ENCODE peak calls at places on chromosome 5, in eight cellular contexts. B is Caco-2; Q is AG09309; Z is cardiac fibroblast; K is stimulated activated CD4-positive, alpha-beta T cell treated with anti-CD3 and anti-CD28 coated beads, Interleukin-1b, Interleukin-23, amount 100 ng/mL, for 4 hours; F is activated CD4-positive, alpha-beta T cell treated with anti-CD3 and anti-CD28 coated beads for 1 hour; A is T-helper 17 cell; Y is neural crest cell. X is an unnamed sample.

GRCh38 chr5:34524123-34524522 is 132.0 kb upstream of the RAI14 start:
- DNase-seq in B (no peak), Q (peak), Z (peak), K (no peak), F (no peak), A (no peak), Y (no peak), X (no peak)

GRCh38 chr5:6201626-6202025 is 176.7 kb downstream of the MED10 start:
- DNase-seq in B (no peak), Q (no peak), Z (peak), K (no peak), F (no peak), A (no peak), Y (no peak), X (no peak)

GRCh38 chr5:10645671-10646070 is 81.8 kb downstream of the ANKRD33B start:
- DNase-seq in B (no peak), Q (no peak), Z (no peak), K (no peak), F (no peak), A (no peak), Y (no peak), X (no peak)

GRCh38 chr5:103424008-103424407 is 138.6 kb downstream of the NUDT12 start:
- DNase-seq in B (no peak), Q (no peak), Z (peak), K (no peak), F (no peak), A (no peak), Y (no peak), X (no peak)

GRCh38 chr5:98839469-98840383 is 66.3 kb downstream of the RGMB start:
- DNase-seq in B (no peak), Q (no peak), Z (peak), K (no peak), F (no peak), A (no peak), Y (no peak), X (no peak)

GRCh38 chr5:1104327-1105006 is 7.4 kb downstream of the SLC12A7 start:
- DNase-seq in B (no peak), Q (no peak), Z (no peak), K (no peak), F (no peak), A (peak), Y (no peak), X (peak)

GRCh38 chr5:59583151-59583809 is 310.2 kb downstream of the PDE4D start:
- DNase-seq in B (no peak), Q (no peak), Z (peak), K (no peak), F (no peak), A (no peak), Y (no peak), X (no peak)

GRCh38 chr5:79508794-79509193 is 5.1 kb downstream of the HOMER1 start:
- DNase-seq in B (no peak), Q (no peak), Z (no peak), K (no peak), F (no peak), A (no peak), Y (no peak), X (no peak)

GRCh38 chr5:15215056-15215455 is 284.9 kb upstream of the FBXL7 start:
- DNase-seq in B (no peak), Q (no peak), Z (no peak), K (no peak), F (no peak), A (no peak), Y (no peak), X (no peak)

X was measured in effector memory CD4-positive, alpha-beta T cell.